ENCODE peak calls at places on chromosomes 3 and 15, in four cellular contexts. One of them, this sample, is unnamed.

GRCh38 chr3:64417816-64418215 is 192.6 kb upstream of the PRICKLE2 start:
- DNase-seq in HL-60: no peak
- DNase-seq in GM12878: peak
- DNase-seq in K562: no peak
- DNase-seq in this sample: no peak

GRCh38 chr15:69509131-69509530 is 56.5 kb downstream of the RPLP1 start:
- DNase-seq in K562: no peak
- DNase-seq in HL-60: no peak
- DNase-seq in GM12878: no peak
- DNase-seq in this sample: no peak

GRCh38 chr3:179027326-179027900 is 44.2 kb downstream of the ZMAT3 start:
- DNase-seq in HL-60: no peak
- DNase-seq in GM12878: no peak
- DNase-seq in K562: peak
- DNase-seq in this sample: no peak

GRCh38 chr3:149534671-149535394 is 60.3 kb downstream of the TM4SF4 start:
- DNase-seq in GM12878: no peak
- DNase-seq in K562: no peak
- DNase-seq in HL-60: no peak
- DNase-seq in this sample: no peak

GRCh38 chr3:176293277-176293676 is 904.0 kb downstream of the TBL1XR1 start:
- DNase-seq in K562: no peak
- DNase-seq in HL-60: no peak
- DNase-seq in GM12878: no peak
- DNase-seq in this sample: no peak

GRCh38 chr3:58518304-58518789 is 18.6 kb downstream of the ACOX2 start:
- DNase-seq in K562: no peak
- DNase-seq in HL-60: no peak
- DNase-seq in GM12878: no peak
- DNase-seq in this sample: no peak

GRCh38 chr3:9666704-9667445 is 17.6 kb downstream of the MTMR14 start:
- DNase-seq in HL-60: no peak
- DNase-seq in K562: no peak
- DNase-seq in GM12878: no peak
- DNase-seq in this sample: no peak

GRCh38 chr3:8764528-8764927 is 4.9 kb downstream of the OXTR start:
- DNase-seq in K562: no peak
- DNase-seq in GM12878: no peak
- DNase-seq in HL-60: no peak
- DNase-seq in this sample: no peak

GRCh38 chr15:63156708-63157065 is 590 bp downstream of the RPS27L start:
- DNase-seq in GM12878: no peak
- DNase-seq in HL-60: peak
- DNase-seq in K562: peak
- DNase-seq in this sample: no peak

GRCh38 chr15:36914962-36915808 is 185.2 kb downstream of the MEIS2 start:
- DNase-seq in K562: no peak
- DNase-seq in GM12878: no peak
- DNase-seq in HL-60: no peak
- DNase-seq in this sample: no peak

GRCh38 chr15:92001307-92001706 is 147.8 kb downstream of the SLCO3A1 start:
- DNase-seq in GM12878: no peak
- DNase-seq in K562: no peak
- DNase-seq in HL-60: no peak
- DNase-seq in this sample: no peak

GRCh38 chr3:53708001-53708621 is 138.1 kb downstream of the CHDH start:
- DNase-seq in HL-60: peak
- DNase-seq in K562: no peak
- DNase-seq in GM12878: no peak
- DNase-seq in this sample: no peak

GRCh38 chr3:12948891-12949711 is 107.7 kb upstream of the RPL32 start:
- DNase-seq in K562: peak
- DNase-seq in GM12878: no peak
- DNase-seq in HL-60: peak
- DNase-seq in this sample: no peak

GRCh38 chr15:51302480-51302879 is 35.9 kb downstream of the CYP19A1 start:
- DNase-seq in K562: no peak
- DNase-seq in GM12878: no peak
- DNase-seq in HL-60: no peak
- DNase-seq in this sample: no peak

GRCh38 chr3:50155891-50156290 is 767 bp downstream of the SEMA3F start:
- DNase-seq in HL-60: no peak
- DNase-seq in GM12878: no peak
- DNase-seq in K562: no peak
- DNase-seq in this sample: no peak
- TF ChIP-seq SPI1 in HL-60: no peak
- TF ChIP-seq SPI1 in GM12878: no peak
- TF ChIP-seq SPI1 in K562: no peak
- TF ChIP-seq SPI1 in this sample: no peak

DNA sequence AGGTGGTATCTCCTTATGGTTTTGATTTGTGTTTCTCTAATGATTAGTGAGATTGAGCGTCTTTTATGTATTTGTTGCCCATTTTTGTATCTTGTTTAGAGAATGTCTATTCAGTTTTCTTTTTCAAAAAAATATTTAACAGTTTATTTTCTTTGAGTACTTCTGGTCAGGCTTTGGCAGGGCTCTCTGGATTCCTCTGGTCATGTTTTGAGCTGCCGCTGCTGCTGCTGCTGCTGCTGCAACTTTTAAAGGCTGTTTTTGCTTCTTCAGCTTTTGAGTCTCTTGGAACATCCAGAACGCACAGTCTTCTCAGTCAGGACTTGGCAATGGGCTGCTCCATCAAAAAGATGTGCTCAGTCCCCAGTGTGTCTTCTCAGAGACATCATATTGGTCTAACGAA is 40.1 kb downstream of the REC114 start:
- DNase-seq in HL-60: no peak
- DNase-seq in GM12878: no peak
- DNase-seq in K562: no peak
- DNase-seq in this sample: no peak
- TF ChIP-seq SPI1 in HL-60: no peak
- TF ChIP-seq SPI1 in GM12878: no peak
- TF ChIP-seq SPI1 in K562: no peak
- TF ChIP-seq SPI1 in this sample: no peak

DNA sequence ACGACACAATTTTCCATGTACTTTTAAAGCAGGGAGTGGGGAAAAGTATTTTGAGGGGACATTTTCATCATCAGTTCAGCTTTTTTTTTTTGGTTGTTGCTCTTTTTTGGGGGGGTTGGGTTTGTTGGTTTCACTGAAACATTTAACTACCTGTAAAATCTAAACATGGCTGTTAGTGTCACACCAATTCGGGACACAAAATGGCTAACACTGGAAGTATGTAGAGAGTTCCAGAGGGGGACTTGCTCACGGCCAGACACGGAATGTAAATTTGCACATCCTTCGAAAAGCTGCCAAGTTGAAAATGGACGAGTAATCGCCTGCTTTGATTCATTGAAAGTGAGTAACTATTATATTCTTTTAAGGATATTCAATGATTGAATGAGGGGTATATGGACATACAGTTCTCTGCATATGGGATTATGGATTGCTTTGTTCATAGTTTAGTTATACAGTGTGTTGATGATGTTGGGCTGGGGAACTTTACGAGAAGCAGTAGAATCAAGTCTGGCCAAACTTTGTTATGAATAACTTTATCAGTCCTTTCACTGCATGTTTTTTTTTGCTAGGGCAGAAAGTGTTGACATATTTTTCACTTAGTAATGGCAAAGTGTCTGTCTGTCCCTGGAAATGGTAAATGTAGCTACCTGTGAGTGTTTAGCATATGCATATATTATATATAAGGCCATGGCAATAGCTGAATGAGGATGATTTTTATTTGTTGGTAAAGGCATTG is 31.5 kb downstream of the MBNL1 start:
- DNase-seq in HL-60: no peak
- DNase-seq in K562: no peak
- DNase-seq in GM12878: no peak
- DNase-seq in this sample: no peak
- TF ChIP-seq SPI1 in HL-60: no peak
- TF ChIP-seq SPI1 in K562: no peak
- TF ChIP-seq SPI1 in GM12878: no peak
- TF ChIP-seq SPI1 in this sample: no peak

DNA sequence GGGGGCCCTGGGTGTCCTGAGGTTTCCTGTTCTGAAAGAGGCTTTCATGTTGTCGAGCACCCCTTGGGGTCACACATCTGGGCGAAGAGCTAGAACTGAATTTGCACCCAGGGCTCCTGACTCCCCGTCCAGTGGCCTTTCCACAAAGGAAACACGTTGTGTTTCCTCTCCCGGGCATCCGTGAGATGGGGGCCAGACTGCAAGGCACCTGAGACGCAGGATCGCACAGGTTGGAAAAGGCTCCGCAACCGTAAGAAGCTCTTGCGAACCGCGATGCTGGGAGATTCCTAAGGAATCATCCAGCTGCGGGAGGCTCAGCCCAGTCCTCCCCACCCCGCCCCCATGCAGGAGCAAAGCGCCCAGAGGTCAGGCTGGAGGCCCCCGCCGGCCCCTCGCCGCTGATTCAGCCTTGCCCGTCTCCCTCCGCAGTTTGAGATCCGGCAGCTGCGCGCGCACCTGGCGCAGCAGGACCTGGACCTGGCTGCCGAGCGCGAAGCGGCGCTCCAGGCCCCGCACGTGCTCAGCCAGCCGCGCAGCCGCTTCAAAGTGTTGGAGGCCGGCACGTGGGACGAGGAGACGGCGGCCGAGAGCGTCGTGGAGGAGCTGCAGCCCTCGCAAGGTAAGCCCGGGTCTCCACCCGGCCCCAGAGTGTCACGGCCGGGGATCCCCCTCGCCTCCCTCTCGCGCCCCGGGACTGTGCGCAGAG is 119.6 kb downstream of the ETFA start:
- DNase-seq in GM12878: no peak
- DNase-seq in K562: no peak
- DNase-seq in HL-60: no peak
- DNase-seq in this sample: no peak
- TF ChIP-seq SPI1 in GM12878: no peak
- TF ChIP-seq SPI1 in K562: no peak
- TF ChIP-seq SPI1 in HL-60: no peak
- TF ChIP-seq SPI1 in this sample: no peak

DNA sequence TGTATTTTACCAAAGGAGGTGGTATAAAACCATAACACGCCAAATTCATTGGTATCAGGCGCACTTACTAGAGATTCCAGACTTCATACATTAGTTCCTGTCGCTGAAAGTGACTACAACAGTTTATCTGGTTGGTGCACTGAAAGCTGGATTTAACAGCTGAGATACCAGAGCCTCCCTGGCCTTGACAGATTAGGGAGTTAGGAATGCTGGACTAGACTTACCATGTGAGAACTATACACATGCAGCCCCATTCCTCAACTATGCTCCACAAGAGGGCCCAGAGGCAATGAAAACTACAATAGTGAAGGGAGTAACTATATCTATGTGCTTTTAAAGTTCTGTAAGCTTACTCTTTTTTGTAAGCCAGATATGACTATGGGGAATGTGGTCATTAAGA is 174.4 kb downstream of the STAG1 start:
- DNase-seq in GM12878: no peak
- DNase-seq in HL-60: no peak
- DNase-seq in K562: peak
- DNase-seq in this sample: no peak
- TF ChIP-seq SPI1 in GM12878: no peak
- TF ChIP-seq SPI1 in HL-60: no peak
- TF ChIP-seq SPI1 in K562: no peak
- TF ChIP-seq SPI1 in this sample: no peak

GRCh38 chr15:56820333-56820732 is 87.0 kb upstream of the ZNF280D start:
- DNase-seq in GM12878: no peak
- DNase-seq in HL-60: peak
- DNase-seq in K562: no peak
- DNase-seq in this sample: no peak
- TF ChIP-seq SPI1 in GM12878: peak
- TF ChIP-seq SPI1 in HL-60: peak
- TF ChIP-seq SPI1 in K562: peak
- TF ChIP-seq SPI1 in this sample: peak

DNA sequence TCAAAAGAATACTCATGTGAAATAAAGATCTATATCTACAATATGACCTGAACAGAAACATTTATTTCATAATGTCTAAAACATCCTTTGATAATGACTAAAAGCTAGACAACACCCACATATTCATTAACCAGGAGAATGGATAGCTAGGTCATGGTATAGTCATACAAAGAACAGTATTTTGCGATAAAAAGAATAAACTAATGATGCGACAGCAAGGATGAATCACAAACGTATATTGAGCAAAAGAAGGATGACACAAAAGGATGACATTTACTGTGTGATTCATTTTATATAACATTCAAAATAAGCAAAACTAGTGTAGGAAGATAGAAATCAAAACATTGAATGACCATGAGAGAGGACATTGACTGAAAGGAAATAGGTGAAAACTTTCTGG is 1233.1 kb downstream of the OTOL1 start:
- DNase-seq in HL-60: no peak
- DNase-seq in GM12878: no peak
- DNase-seq in K562: no peak
- DNase-seq in this sample: no peak
- TF ChIP-seq SPI1 in HL-60: no peak
- TF ChIP-seq SPI1 in GM12878: no peak
- TF ChIP-seq SPI1 in K562: no peak
- TF ChIP-seq SPI1 in this sample: no peak

This sample was measured in GM12891.